ENCODE peak calls at places on chromosomes 6 and 20, in eight cellular contexts. One of them, this sample, is unnamed.
A peak's percentile ranks its signal among the peaks of the same experiment; 100 is the strongest.

GRCh38 chr6:81997091-81997926 is 244.8 kb upstream of the TENT5A start:
- DNase-seq in choroid plexus epithelial cell: peak; percentile 89
- DNase-seq in stimulated activated CD8-positive, alpha-beta memory T cell treated with anti-CD3 and anti-CD28 coated beads, Interleukin-15, amount 100 ng/mL, for 1 hour: no peak
- DNase-seq in Kasumi-1: no peak
- DNase-seq in neural crest cell: no peak
- DNase-seq in stimulated activated CD4-positive, alpha-beta T cell treated with anti-CD3 and anti-CD28 coated beads, Interleukin-12 subunit alpha, Interleukin-12 subunit beta, amount 100 ng/mL, for 48 hours: no peak
- DNase-seq in germinal center: no peak
- DNase-seq in cardiac fibroblast: peak; percentile 92
- DNase-seq in this sample: no peak

GRCh38 chr6:92124126-92124525 is 1295.2 kb downstream of the EPHA7 start:
- DNase-seq in choroid plexus epithelial cell: peak; percentile 27
- DNase-seq in stimulated activated CD8-positive, alpha-beta memory T cell treated with anti-CD3 and anti-CD28 coated beads, Interleukin-15, amount 100 ng/mL, for 1 hour: no peak
- DNase-seq in Kasumi-1: no peak
- DNase-seq in neural crest cell: no peak
- DNase-seq in stimulated activated CD4-positive, alpha-beta T cell treated with anti-CD3 and anti-CD28 coated beads, Interleukin-12 subunit alpha, Interleukin-12 subunit beta, amount 100 ng/mL, for 48 hours: no peak
- DNase-seq in germinal center: no peak
- DNase-seq in cardiac fibroblast: peak; percentile 0
- DNase-seq in this sample: no peak

GRCh38 chr6:73152998-73153757 is 72.1 kb downstream of the KHDC1L start:
- DNase-seq in choroid plexus epithelial cell: peak; percentile 10
- DNase-seq in stimulated activated CD8-positive, alpha-beta memory T cell treated with anti-CD3 and anti-CD28 coated beads, Interleukin-15, amount 100 ng/mL, for 1 hour: no peak
- DNase-seq in Kasumi-1: no peak
- DNase-seq in neural crest cell: no peak
- DNase-seq in stimulated activated CD4-positive, alpha-beta T cell treated with anti-CD3 and anti-CD28 coated beads, Interleukin-12 subunit alpha, Interleukin-12 subunit beta, amount 100 ng/mL, for 48 hours: no peak
- DNase-seq in germinal center: no peak
- DNase-seq in cardiac fibroblast: peak; percentile 62
- DNase-seq in this sample: no peak

GRCh38 chr20:4730782-4731181 is 9.1 kb downstream of the PRND start:
- DNase-seq in choroid plexus epithelial cell: peak; percentile 37
- DNase-seq in stimulated activated CD8-positive, alpha-beta memory T cell treated with anti-CD3 and anti-CD28 coated beads, Interleukin-15, amount 100 ng/mL, for 1 hour: no peak
- DNase-seq in Kasumi-1: peak; percentile 2
- DNase-seq in neural crest cell: no peak
- DNase-seq in stimulated activated CD4-positive, alpha-beta T cell treated with anti-CD3 and anti-CD28 coated beads, Interleukin-12 subunit alpha, Interleukin-12 subunit beta, amount 100 ng/mL, for 48 hours: no peak
- DNase-seq in germinal center: no peak
- DNase-seq in cardiac fibroblast: peak; percentile 12
- DNase-seq in this sample: no peak

GRCh38 chr6:142323377-142323776 is 21.6 kb downstream of the ADGRG6 start:
- DNase-seq in choroid plexus epithelial cell: peak; percentile 37
- DNase-seq in stimulated activated CD8-positive, alpha-beta memory T cell treated with anti-CD3 and anti-CD28 coated beads, Interleukin-15, amount 100 ng/mL, for 1 hour: no peak
- DNase-seq in Kasumi-1: no peak
- DNase-seq in neural crest cell: no peak
- DNase-seq in stimulated activated CD4-positive, alpha-beta T cell treated with anti-CD3 and anti-CD28 coated beads, Interleukin-12 subunit alpha, Interleukin-12 subunit beta, amount 100 ng/mL, for 48 hours: no peak
- DNase-seq in germinal center: no peak
- DNase-seq in cardiac fibroblast: peak; percentile 51
- DNase-seq in this sample: no peak

GRCh38 chr20:18805881-18806280 is 7.7 kb upstream of the SCP2D1 start:
- DNase-seq in choroid plexus epithelial cell: no peak
- DNase-seq in stimulated activated CD8-positive, alpha-beta memory T cell treated with anti-CD3 and anti-CD28 coated beads, Interleukin-15, amount 100 ng/mL, for 1 hour: no peak
- DNase-seq in Kasumi-1: no peak
- DNase-seq in neural crest cell: no peak
- DNase-seq in stimulated activated CD4-positive, alpha-beta T cell treated with anti-CD3 and anti-CD28 coated beads, Interleukin-12 subunit alpha, Interleukin-12 subunit beta, amount 100 ng/mL, for 48 hours: no peak
- DNase-seq in germinal center: no peak
- DNase-seq in cardiac fibroblast: peak; percentile 9
- DNase-seq in this sample: no peak

GRCh38 chr6:53066059-53066406 is 829 bp downstream of the FBXO9 start:
- DNase-seq in choroid plexus epithelial cell: peak; percentile 39
- DNase-seq in stimulated activated CD8-positive, alpha-beta memory T cell treated with anti-CD3 and anti-CD28 coated beads, Interleukin-15, amount 100 ng/mL, for 1 hour: no peak
- DNase-seq in Kasumi-1: peak; percentile 27
- DNase-seq in neural crest cell: no peak
- DNase-seq in stimulated activated CD4-positive, alpha-beta T cell treated with anti-CD3 and anti-CD28 coated beads, Interleukin-12 subunit alpha, Interleukin-12 subunit beta, amount 100 ng/mL, for 48 hours: peak; percentile 23
- DNase-seq in germinal center: peak; percentile 39
- DNase-seq in cardiac fibroblast: peak; percentile 22
- DNase-seq in this sample: no peak

GRCh38 chr6:49888742-49889431 is 22.6 kb upstream of the CRISP1 start:
- DNase-seq in choroid plexus epithelial cell: no peak
- DNase-seq in stimulated activated CD8-positive, alpha-beta memory T cell treated with anti-CD3 and anti-CD28 coated beads, Interleukin-15, amount 100 ng/mL, for 1 hour: no peak
- DNase-seq in Kasumi-1: no peak
- DNase-seq in neural crest cell: no peak
- DNase-seq in stimulated activated CD4-positive, alpha-beta T cell treated with anti-CD3 and anti-CD28 coated beads, Interleukin-12 subunit alpha, Interleukin-12 subunit beta, amount 100 ng/mL, for 48 hours: no peak
- DNase-seq in germinal center: no peak
- DNase-seq in cardiac fibroblast: no peak
- DNase-seq in this sample: no peak

GRCh38 chr6:43877463-43878126 is 107.6 kb downstream of the VEGFA start:
- DNase-seq in choroid plexus epithelial cell: no peak
- DNase-seq in stimulated activated CD8-positive, alpha-beta memory T cell treated with anti-CD3 and anti-CD28 coated beads, Interleukin-15, amount 100 ng/mL, for 1 hour: no peak
- DNase-seq in Kasumi-1: no peak
- DNase-seq in neural crest cell: no peak
- DNase-seq in stimulated activated CD4-positive, alpha-beta T cell treated with anti-CD3 and anti-CD28 coated beads, Interleukin-12 subunit alpha, Interleukin-12 subunit beta, amount 100 ng/mL, for 48 hours: no peak
- DNase-seq in germinal center: no peak
- DNase-seq in cardiac fibroblast: no peak
- DNase-seq in this sample: no peak

GRCh38 chr20:45433316-45433715 is 17.4 kb downstream of the PIGT start:
- DNase-seq in choroid plexus epithelial cell: peak; percentile 90
- DNase-seq in stimulated activated CD8-positive, alpha-beta memory T cell treated with anti-CD3 and anti-CD28 coated beads, Interleukin-15, amount 100 ng/mL, for 1 hour: no peak
- DNase-seq in Kasumi-1: no peak
- DNase-seq in neural crest cell: no peak
- DNase-seq in stimulated activated CD4-positive, alpha-beta T cell treated with anti-CD3 and anti-CD28 coated beads, Interleukin-12 subunit alpha, Interleukin-12 subunit beta, amount 100 ng/mL, for 48 hours: no peak
- DNase-seq in germinal center: no peak
- DNase-seq in cardiac fibroblast: peak; percentile 57
- DNase-seq in this sample: no peak

This sample was measured in effector memory CD4-positive, alpha-beta T cell.